ENCODE peak calls at places on chromosomes 6 and 20, in nine cellular contexts. One of them, this sample, is unnamed.

GRCh38 chr6:164106345-164106769 is 691.8 kb downstream of the QKI start:
- DNase-seq in activated T-cell treated with anti-CD3 and anti-CD28 coated beads for 1 hour: no peak
- DNase-seq in left kidney: peak
- DNase-seq in amniotic stem cell: no peak
- DNase-seq in heart right ventricle: peak
- DNase-seq in fibroblast of pulmonary artery: peak
- DNase-seq in mesendoderm: peak
- DNase-seq in HFFc6: no peak
- DNase-seq in lower lobe of right lung: no peak
- DNase-seq in this sample: no peak

GRCh38 chr6:91149246-91149645 is 562.4 kb upstream of the MAP3K7 start:
- DNase-seq in activated T-cell treated with anti-CD3 and anti-CD28 coated beads for 1 hour: no peak
- DNase-seq in left kidney: no peak
- DNase-seq in amniotic stem cell: no peak
- DNase-seq in heart right ventricle: no peak
- DNase-seq in fibroblast of pulmonary artery: peak
- DNase-seq in mesendoderm: no peak
- DNase-seq in HFFc6: no peak
- DNase-seq in lower lobe of right lung: no peak
- DNase-seq in this sample: no peak

GRCh38 chr6:35754452-35755321 is 17.9 kb downstream of the ARMC12 start:
- DNase-seq in activated T-cell treated with anti-CD3 and anti-CD28 coated beads for 1 hour: no peak
- DNase-seq in left kidney: no peak
- DNase-seq in amniotic stem cell: no peak
- DNase-seq in heart right ventricle: no peak
- DNase-seq in fibroblast of pulmonary artery: no peak
- DNase-seq in mesendoderm: no peak
- DNase-seq in HFFc6: no peak
- DNase-seq in lower lobe of right lung: no peak
- DNase-seq in this sample: peak

GRCh38 chr20:50029697-50030428 is 47.1 kb downstream of the SNAI1 start:
- DNase-seq in activated T-cell treated with anti-CD3 and anti-CD28 coated beads for 1 hour: no peak
- DNase-seq in left kidney: no peak
- DNase-seq in amniotic stem cell: peak
- DNase-seq in heart right ventricle: peak
- DNase-seq in fibroblast of pulmonary artery: peak
- DNase-seq in mesendoderm: no peak
- DNase-seq in HFFc6: peak
- DNase-seq in lower lobe of right lung: no peak
- DNase-seq in this sample: peak

GRCh38 chr6:82248233-82248735 is 740 bp upstream of the IBTK start:
- DNase-seq in activated T-cell treated with anti-CD3 and anti-CD28 coated beads for 1 hour: no peak
- DNase-seq in left kidney: peak
- DNase-seq in amniotic stem cell: no peak
- DNase-seq in heart right ventricle: no peak
- DNase-seq in fibroblast of pulmonary artery: no peak
- DNase-seq in mesendoderm: peak
- DNase-seq in HFFc6: peak
- DNase-seq in lower lobe of right lung: peak
- DNase-seq in this sample: peak

GRCh38 chr6:31901415-31901952 is 402 bp downstream of the ZBTB12 start:
- DNase-seq in activated T-cell treated with anti-CD3 and anti-CD28 coated beads for 1 hour: peak
- DNase-seq in left kidney: peak
- DNase-seq in amniotic stem cell: no peak
- DNase-seq in heart right ventricle: peak
- DNase-seq in fibroblast of pulmonary artery: peak
- DNase-seq in mesendoderm: no peak
- DNase-seq in HFFc6: peak
- DNase-seq in lower lobe of right lung: peak
- DNase-seq in this sample: peak

GRCh38 chr20:19254086-19254821 is 41.8 kb downstream of the SLC24A3 start:
- DNase-seq in activated T-cell treated with anti-CD3 and anti-CD28 coated beads for 1 hour: no peak
- DNase-seq in left kidney: no peak
- DNase-seq in amniotic stem cell: no peak
- DNase-seq in heart right ventricle: no peak
- DNase-seq in fibroblast of pulmonary artery: no peak
- DNase-seq in mesendoderm: no peak
- DNase-seq in HFFc6: peak
- DNase-seq in lower lobe of right lung: no peak
- DNase-seq in this sample: peak

GRCh38 chr20:58819921-58820320 is 30.8 kb downstream of the GNAS-AS1 start:
- DNase-seq in activated T-cell treated with anti-CD3 and anti-CD28 coated beads for 1 hour: no peak
- DNase-seq in left kidney: no peak
- DNase-seq in amniotic stem cell: no peak
- DNase-seq in heart right ventricle: no peak
- DNase-seq in fibroblast of pulmonary artery: no peak
- DNase-seq in mesendoderm: no peak
- DNase-seq in HFFc6: no peak
- DNase-seq in lower lobe of right lung: no peak
- DNase-seq in this sample: no peak

GRCh38 chr20:25024171-25024570 is 31.6 kb upstream of the APMAP start:
- DNase-seq in activated T-cell treated with anti-CD3 and anti-CD28 coated beads for 1 hour: no peak
- DNase-seq in left kidney: no peak
- DNase-seq in amniotic stem cell: no peak
- DNase-seq in heart right ventricle: no peak
- DNase-seq in fibroblast of pulmonary artery: no peak
- DNase-seq in mesendoderm: no peak
- DNase-seq in HFFc6: no peak
- DNase-seq in lower lobe of right lung: no peak
- DNase-seq in this sample: no peak

GRCh38 chr20:34549291-34549928 is 9.1 kb upstream of the MAP1LC3A start:
- DNase-seq in activated T-cell treated with anti-CD3 and anti-CD28 coated beads for 1 hour: no peak
- DNase-seq in left kidney: peak
- DNase-seq in amniotic stem cell: no peak
- DNase-seq in heart right ventricle: no peak
- DNase-seq in fibroblast of pulmonary artery: peak
- DNase-seq in mesendoderm: peak
- DNase-seq in HFFc6: peak
- DNase-seq in lower lobe of right lung: no peak
- DNase-seq in this sample: peak

GRCh38 chr20:10786678-10787077 is 112.9 kb upstream of the JAG1 start:
- DNase-seq in activated T-cell treated with anti-CD3 and anti-CD28 coated beads for 1 hour: no peak
- DNase-seq in left kidney: no peak
- DNase-seq in amniotic stem cell: no peak
- DNase-seq in heart right ventricle: no peak
- DNase-seq in fibroblast of pulmonary artery: no peak
- DNase-seq in mesendoderm: peak
- DNase-seq in HFFc6: no peak
- DNase-seq in lower lobe of right lung: no peak
- DNase-seq in this sample: no peak

GRCh38 chr6:26296857-26297648 is 67.9 kb upstream of the BTN3A2 start:
- DNase-seq in activated T-cell treated with anti-CD3 and anti-CD28 coated beads for 1 hour: no peak
- DNase-seq in left kidney: no peak
- DNase-seq in amniotic stem cell: no peak
- DNase-seq in heart right ventricle: no peak
- DNase-seq in fibroblast of pulmonary artery: no peak
- DNase-seq in mesendoderm: no peak
- DNase-seq in HFFc6: peak
- DNase-seq in lower lobe of right lung: no peak
- DNase-seq in this sample: peak

GRCh38 chr6:170271771-170272314 is 19.0 kb downstream of the DLL1 start:
- DNase-seq in activated T-cell treated with anti-CD3 and anti-CD28 coated beads for 1 hour: peak
- DNase-seq in left kidney: no peak
- DNase-seq in amniotic stem cell: no peak
- DNase-seq in heart right ventricle: peak
- DNase-seq in fibroblast of pulmonary artery: no peak
- DNase-seq in mesendoderm: no peak
- DNase-seq in HFFc6: no peak
- DNase-seq in lower lobe of right lung: peak
- DNase-seq in this sample: no peak

GRCh38 chr6:106883808-106884262 is 90.7 kb downstream of the CD24 start:
- DNase-seq in activated T-cell treated with anti-CD3 and anti-CD28 coated beads for 1 hour: no peak
- DNase-seq in left kidney: peak
- DNase-seq in amniotic stem cell: no peak
- DNase-seq in heart right ventricle: no peak
- DNase-seq in fibroblast of pulmonary artery: no peak
- DNase-seq in mesendoderm: peak
- DNase-seq in HFFc6: no peak
- DNase-seq in lower lobe of right lung: no peak
- DNase-seq in this sample: no peak

GRCh38 chr6:142725024-142725770 is 219.8 kb downstream of the HIVEP2 start:
- DNase-seq in activated T-cell treated with anti-CD3 and anti-CD28 coated beads for 1 hour: no peak
- DNase-seq in left kidney: no peak
- DNase-seq in amniotic stem cell: no peak
- DNase-seq in heart right ventricle: no peak
- DNase-seq in fibroblast of pulmonary artery: no peak
- DNase-seq in mesendoderm: peak
- DNase-seq in HFFc6: no peak
- DNase-seq in lower lobe of right lung: no peak
- DNase-seq in this sample: peak

GRCh38 chr20:4038676-4039075 is 23.3 kb upstream of the RNF24 start:
- DNase-seq in activated T-cell treated with anti-CD3 and anti-CD28 coated beads for 1 hour: no peak
- DNase-seq in left kidney: no peak
- DNase-seq in amniotic stem cell: no peak
- DNase-seq in heart right ventricle: no peak
- DNase-seq in fibroblast of pulmonary artery: no peak
- DNase-seq in mesendoderm: no peak
- DNase-seq in HFFc6: no peak
- DNase-seq in lower lobe of right lung: no peak
- DNase-seq in this sample: no peak

GRCh38 chr6:63441266-63441956 is 121.6 kb upstream of the LGSN start:
- DNase-seq in activated T-cell treated with anti-CD3 and anti-CD28 coated beads for 1 hour: no peak
- DNase-seq in left kidney: no peak
- DNase-seq in amniotic stem cell: no peak
- DNase-seq in heart right ventricle: no peak
- DNase-seq in fibroblast of pulmonary artery: no peak
- DNase-seq in mesendoderm: peak
- DNase-seq in HFFc6: no peak
- DNase-seq in lower lobe of right lung: no peak
- DNase-seq in this sample: no peak

GRCh38 chr20:39295301-39295700 is 333.2 kb downstream of the DHX35 start:
- DNase-seq in activated T-cell treated with anti-CD3 and anti-CD28 coated beads for 1 hour: no peak
- DNase-seq in left kidney: no peak
- DNase-seq in amniotic stem cell: no peak
- DNase-seq in heart right ventricle: no peak
- DNase-seq in fibroblast of pulmonary artery: no peak
- DNase-seq in mesendoderm: no peak
- DNase-seq in HFFc6: no peak
- DNase-seq in lower lobe of right lung: no peak
- DNase-seq in this sample: no peak

GRCh38 chr20:16388731-16389130 is 184.5 kb downstream of the KIF16B start:
- DNase-seq in activated T-cell treated with anti-CD3 and anti-CD28 coated beads for 1 hour: no peak
- DNase-seq in left kidney: no peak
- DNase-seq in amniotic stem cell: no peak
- DNase-seq in heart right ventricle: no peak
- DNase-seq in fibroblast of pulmonary artery: no peak
- DNase-seq in mesendoderm: no peak
- DNase-seq in HFFc6: no peak
- DNase-seq in lower lobe of right lung: no peak
- DNase-seq in this sample: no peak

GRCh38 chr20:35344354-35344837 is 52.2 kb upstream of the FAM83C start:
- DNase-seq in activated T-cell treated with anti-CD3 and anti-CD28 coated beads for 1 hour: no peak
- DNase-seq in left kidney: no peak
- DNase-seq in amniotic stem cell: no peak
- DNase-seq in heart right ventricle: peak
- DNase-seq in fibroblast of pulmonary artery: peak
- DNase-seq in mesendoderm: no peak
- DNase-seq in HFFc6: peak
- DNase-seq in lower lobe of right lung: peak
- DNase-seq in this sample: peak

GRCh38 chr6:20946037-20946436 is 411.8 kb downstream of the CDKAL1 start:
- DNase-seq in activated T-cell treated with anti-CD3 and anti-CD28 coated beads for 1 hour: no peak
- DNase-seq in left kidney: no peak
- DNase-seq in amniotic stem cell: no peak
- DNase-seq in heart right ventricle: no peak
- DNase-seq in fibroblast of pulmonary artery: peak
- DNase-seq in mesendoderm: peak
- DNase-seq in HFFc6: peak
- DNase-seq in lower lobe of right lung: no peak
- DNase-seq in this sample: peak

GRCh38 chr6:55293116-55293515 is 34.2 kb upstream of the GFRAL start:
- DNase-seq in activated T-cell treated with anti-CD3 and anti-CD28 coated beads for 1 hour: no peak
- DNase-seq in left kidney: no peak
- DNase-seq in amniotic stem cell: no peak
- DNase-seq in heart right ventricle: no peak
- DNase-seq in fibroblast of pulmonary artery: peak
- DNase-seq in mesendoderm: peak
- DNase-seq in HFFc6: peak
- DNase-seq in lower lobe of right lung: no peak
- DNase-seq in this sample: peak

GRCh38 chr20:41329435-41330342 is 10.9 kb upstream of the LPIN3 start:
- DNase-seq in activated T-cell treated with anti-CD3 and anti-CD28 coated beads for 1 hour: peak
- DNase-seq in left kidney: peak
- DNase-seq in amniotic stem cell: peak
- DNase-seq in heart right ventricle: peak
- DNase-seq in fibroblast of pulmonary artery: peak
- DNase-seq in mesendoderm: peak
- DNase-seq in HFFc6: peak
- DNase-seq in lower lobe of right lung: peak
- DNase-seq in this sample: peak

GRCh38 chr6:157688960-157689599 is 134.0 kb upstream of the SNX9 start:
- DNase-seq in activated T-cell treated with anti-CD3 and anti-CD28 coated beads for 1 hour: no peak
- DNase-seq in left kidney: peak
- DNase-seq in amniotic stem cell: no peak
- DNase-seq in heart right ventricle: no peak
- DNase-seq in fibroblast of pulmonary artery: peak
- DNase-seq in mesendoderm: peak
- DNase-seq in HFFc6: no peak
- DNase-seq in lower lobe of right lung: no peak
- DNase-seq in this sample: peak

GRCh38 chr20:44745560-44746366 is at the start of gene KCNK15:
- DNase-seq in activated T-cell treated with anti-CD3 and anti-CD28 coated beads for 1 hour: peak
- DNase-seq in left kidney: peak
- DNase-seq in amniotic stem cell: no peak
- DNase-seq in heart right ventricle: peak
- DNase-seq in fibroblast of pulmonary artery: no peak
- DNase-seq in mesendoderm: peak
- DNase-seq in HFFc6: no peak
- DNase-seq in lower lobe of right lung: no peak
- DNase-seq in this sample: peak

GRCh38 chr20:45404438-45404837 is 3.7 kb upstream of the DBNDD2 start:
- DNase-seq in activated T-cell treated with anti-CD3 and anti-CD28 coated beads for 1 hour: no peak
- DNase-seq in left kidney: no peak
- DNase-seq in amniotic stem cell: no peak
- DNase-seq in heart right ventricle: no peak
- DNase-seq in fibroblast of pulmonary artery: no peak
- DNase-seq in mesendoderm: no peak
- DNase-seq in HFFc6: no peak
- DNase-seq in lower lobe of right lung: no peak
- DNase-seq in this sample: no peak

GRCh38 chr20:32501709-32502108 is 83.4 kb downstream of the NOL4L start:
- DNase-seq in activated T-cell treated with anti-CD3 and anti-CD28 coated beads for 1 hour: no peak
- DNase-seq in left kidney: no peak
- DNase-seq in amniotic stem cell: no peak
- DNase-seq in heart right ventricle: no peak
- DNase-seq in fibroblast of pulmonary artery: peak
- DNase-seq in mesendoderm: no peak
- DNase-seq in HFFc6: peak
- DNase-seq in lower lobe of right lung: no peak
- DNase-seq in this sample: peak

GRCh38 chr6:151054304-151054703 is 185.5 kb upstream of the AKAP12 start:
- DNase-seq in activated T-cell treated with anti-CD3 and anti-CD28 coated beads for 1 hour: no peak
- DNase-seq in left kidney: peak
- DNase-seq in amniotic stem cell: no peak
- DNase-seq in heart right ventricle: peak
- DNase-seq in fibroblast of pulmonary artery: peak
- DNase-seq in mesendoderm: no peak
- DNase-seq in HFFc6: no peak
- DNase-seq in lower lobe of right lung: no peak
- DNase-seq in this sample: no peak

GRCh38 chr6:139577991-139578604 is 203.7 kb upstream of the CITED2 start:
- DNase-seq in activated T-cell treated with anti-CD3 and anti-CD28 coated beads for 1 hour: no peak
- DNase-seq in left kidney: peak
- DNase-seq in amniotic stem cell: peak
- DNase-seq in heart right ventricle: no peak
- DNase-seq in fibroblast of pulmonary artery: peak
- DNase-seq in mesendoderm: peak
- DNase-seq in HFFc6: peak
- DNase-seq in lower lobe of right lung: no peak
- DNase-seq in this sample: peak

GRCh38 chr6:89144358-89145041 is 1.4 kb upstream of the PM20D2 start:
- DNase-seq in activated T-cell treated with anti-CD3 and anti-CD28 coated beads for 1 hour: no peak
- DNase-seq in left kidney: no peak
- DNase-seq in amniotic stem cell: no peak
- DNase-seq in heart right ventricle: no peak
- DNase-seq in fibroblast of pulmonary artery: no peak
- DNase-seq in mesendoderm: no peak
- DNase-seq in HFFc6: no peak
- DNase-seq in lower lobe of right lung: no peak
- DNase-seq in this sample: no peak

GRCh38 chr20:24164360-24164759 is 175.8 kb upstream of the GGTLC1 start:
- DNase-seq in activated T-cell treated with anti-CD3 and anti-CD28 coated beads for 1 hour: no peak
- DNase-seq in left kidney: peak
- DNase-seq in amniotic stem cell: no peak
- DNase-seq in heart right ventricle: no peak
- DNase-seq in fibroblast of pulmonary artery: peak
- DNase-seq in mesendoderm: peak
- DNase-seq in HFFc6: no peak
- DNase-seq in lower lobe of right lung: no peak
- DNase-seq in this sample: no peak